ENCODE peak calls at places on chromosomes 16 and 17, in six cellular contexts. X, Q, S, P, V and F are unnamed samples.

GRCh38 chr16:4701791-4702465 is 8.6 kb downstream of the NUDT16L1 start:
- DNase-seq in P (no peak), X (no peak), V (no peak), S (no peak), Q (no peak), F (no peak)

GRCh38 chr17:80899402-80900268 is 92.0 kb upstream of the CHMP6 start:
- DNase-seq in Q (no peak), V (no peak), P (peak; percentile 40), S (no peak), X (peak; percentile 34), F (no peak)

GRCh38 chr17:915416-916201 is 64.0 kb downstream of the NXN start:
- DNase-seq in X (peak; percentile 49), V (peak; percentile 31), Q (peak; percentile 87), S (peak; percentile 72), P (no peak), F (no peak)

GRCh38 chr16:57476546-57477410 is 9.5 kb downstream of the DOK4 start:
- DNase-seq in V (no peak), X (no peak), S (no peak), Q (peak; percentile 27), P (no peak), F (no peak)

GRCh38 chr16:59210955-59211541 is 476.9 kb upstream of the GOT2 start:
- DNase-seq in P (peak; percentile 11), Q (peak; percentile 94), S (peak; percentile 88), X (peak; percentile 21), V (no peak), F (no peak)

GRCh38 chr17:82118178-82118814 is 20.3 kb upstream of the FASN start:
- DNase-seq in S (no peak), X (no peak), P (no peak), V (no peak), Q (no peak), F (no peak)

GRCh38 chr17:28682655-28683054 is 20.6 kb downstream of the SUPT6H start:
- DNase-seq in V (no peak), S (no peak), X (no peak), P (no peak), Q (no peak), F (no peak)

GRCh38 chr17:44203731-44204452 is 4.2 kb upstream of the ATXN7L3 start:
- DNase-seq in Q (no peak), V (no peak), P (peak; percentile 64), S (peak; percentile 58), X (peak; percentile 66), F (no peak)

GRCh38 chr17:67421869-67422273 is 44.8 kb downstream of the PITPNC1 start:
- DNase-seq in Q (peak; percentile 48), V (no peak), S (peak; percentile 93), X (peak; percentile 99), P (peak; percentile 45), F (peak; percentile 82)

GRCh38 chr17:83180264-83180995 is 101.0 kb downstream of the METRNL start:
- DNase-seq in V (no peak), S (no peak), X (no peak), P (no peak), Q (no peak), F (no peak)

GRCh38 chr17:27454089-27454488 is 2.2 kb upstream of the KSR1 start:
- DNase-seq in X (no peak), Q (no peak), V (no peak), S (no peak), P (no peak), F (no peak)

GRCh38 chr17:12257176-12257575 is 236.5 kb downstream of the MAP2K4 start:
- DNase-seq in P (no peak), V (no peak), S (no peak), X (no peak), Q (no peak), F (no peak)

GRCh38 chr17:1931759-1932579 is 93.2 kb downstream of the RTN4RL1 start:
- DNase-seq in X (peak; percentile 23), Q (peak; percentile 65), V (peak; percentile 39), S (peak; percentile 31), P (no peak), F (no peak)

DNA sequence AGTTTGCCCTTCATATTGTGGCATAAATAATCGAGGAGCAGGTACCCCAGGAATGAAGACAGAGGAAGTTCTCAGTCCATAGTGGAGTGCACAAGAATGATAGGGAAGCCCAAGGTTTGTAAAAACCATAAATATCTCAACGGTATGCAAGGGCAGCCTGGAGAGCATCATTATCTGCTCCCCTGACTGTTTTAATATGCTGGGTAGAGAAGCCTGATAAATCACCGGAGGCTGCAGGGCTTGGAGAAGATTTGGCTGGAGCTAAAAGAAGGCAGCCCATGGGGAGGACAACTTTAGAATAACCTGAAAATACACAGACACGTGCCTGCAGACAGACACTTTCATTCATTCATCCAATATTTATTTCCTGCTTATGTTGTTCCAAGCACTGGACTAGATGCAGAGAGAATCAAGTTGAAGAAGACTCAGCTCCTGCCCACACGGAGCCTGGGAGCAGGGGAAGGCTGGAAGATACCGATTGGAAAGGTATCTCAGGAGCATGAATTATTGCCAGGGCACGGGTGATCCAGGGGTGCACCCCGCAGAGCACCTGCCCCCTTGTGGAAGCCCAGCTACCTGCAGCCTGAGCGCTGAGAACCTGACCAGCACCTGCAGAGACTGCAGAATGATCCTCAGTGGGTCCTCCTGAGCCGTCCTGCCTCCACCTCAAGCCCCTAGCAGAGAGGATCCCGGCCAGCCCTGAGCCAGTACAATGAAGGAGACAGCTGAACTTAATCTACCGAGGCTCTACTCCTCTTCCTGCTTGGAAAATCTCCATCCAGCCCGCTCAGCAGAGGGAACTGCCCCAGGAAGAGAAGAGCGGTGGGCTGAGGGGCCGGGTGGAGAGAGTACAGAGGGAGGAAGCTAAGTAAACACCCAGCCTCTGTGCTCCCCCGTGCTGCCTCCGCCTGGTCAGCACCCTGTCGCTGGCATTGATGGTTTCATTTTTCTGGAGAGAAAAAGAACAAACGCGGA is 204.9 kb upstream of the RPL38 start:
- DNase-seq in Q (no peak), V (no peak), S (no peak), P (no peak), X (peak; percentile 17), F (no peak)
- TF ChIP-seq CTCF in Q (peak; percentile 59), V (peak; percentile 44), S (peak; percentile 58), P (peak; percentile 33), X (peak; percentile 68), F (peak; percentile 28)

GRCh38 chr16:2879854-2880508 is 3.0 kb upstream of the FLYWCH2 start:
- DNase-seq in V (no peak), X (no peak), Q (no peak), S (no peak), P (no peak), F (no peak)

GRCh38 chr16:2884041-2884451 is 1.0 kb downstream of the FLYWCH2 start:
- DNase-seq in P (peak; percentile 63), X (peak; percentile 36), V (no peak), Q (no peak), S (no peak), F (no peak)

GRCh38 chr16:2883027-2883846 is at the start of gene FLYWCH2:
- DNase-seq in X (peak; percentile 92), V (peak; percentile 98), S (peak; percentile 97), Q (peak; percentile 86), P (peak; percentile 98), F (peak; percentile 76)

DNA sequence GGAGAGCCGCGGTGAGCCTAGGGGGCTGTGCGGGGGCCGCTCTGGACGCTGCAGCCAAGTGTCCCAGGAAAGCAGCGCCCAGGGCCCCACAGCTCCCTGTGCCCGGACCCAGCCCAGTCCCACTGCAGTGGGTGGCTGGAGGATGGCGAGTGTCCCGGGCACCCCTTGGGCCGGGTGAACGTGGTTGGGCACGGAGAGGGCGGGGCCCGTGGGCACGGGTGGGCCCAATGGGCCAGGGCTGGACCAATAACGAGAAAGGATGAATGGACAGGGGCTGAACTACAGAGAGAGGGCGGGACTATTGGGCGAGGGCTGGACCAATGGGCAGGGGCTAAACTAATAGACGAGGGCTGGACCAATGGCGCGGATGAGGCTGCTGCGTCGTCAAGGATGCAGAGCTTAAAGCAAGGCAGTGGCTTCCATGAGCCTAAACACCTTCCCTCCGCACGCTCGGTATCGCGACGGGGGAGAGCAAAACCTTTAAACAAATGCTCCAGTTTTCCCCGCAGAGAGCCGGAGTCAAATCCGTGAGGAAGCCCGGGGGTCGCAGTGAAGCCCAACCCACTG is 472 bp upstream of the FLYWCH2 start:
- DNase-seq in S (peak; percentile 99), V (peak; percentile 97), P (peak; percentile 99), X (peak; percentile 98), Q (peak; percentile 97), F (peak; percentile 97)
- H3K4me3 ChIP-seq in S (peak overlapping the region; percentile 79), V (peak overlapping the region; percentile 96), P (peak overlapping the region; percentile 89), X (peak overlapping the region; percentile 78), Q (peak overlapping the region; percentile 88), F (peak overlapping the region; percentile 95)

GRCh38 chr17:56891751-56892150 is 22.1 kb downstream of the TRIM25 start:
- DNase-seq in P (no peak), V (peak; percentile 37), Q (no peak), X (no peak), S (no peak), F (no peak)
- TF ChIP-seq CTCF in P (peak; percentile 43), V (peak; percentile 43), Q (peak; percentile 25), X (peak; percentile 44), S (peak; percentile 25), F (peak; percentile 31)

GRCh38 chr17:34313164-34313563 is 6.1 kb upstream of the CCL8 start:
- DNase-seq in X (peak; percentile 67), P (peak; percentile 73), V (no peak), Q (no peak), S (no peak), F (peak; percentile 63)

GRCh38 chr17:34318474-34318873 is 761 bp upstream of the CCL8 start:
- DNase-seq in S (no peak), X (no peak), V (no peak), P (no peak), Q (no peak), F (no peak)

GRCh38 chr17:34311291-34311690 is 7.9 kb upstream of the CCL8 start:
- DNase-seq in V (no peak), Q (no peak), S (no peak), P (no peak), X (no peak), F (no peak)

GRCh38 chr17:34312080-34312479 is 7.2 kb upstream of the CCL8 start:
- DNase-seq in V (no peak), X (peak; percentile 94), S (no peak), Q (no peak), P (peak; percentile 82), F (peak; percentile 75)

GRCh38 chr17:34314279-34314678 is 5.0 kb upstream of the CCL8 start:
- DNase-seq in X (peak; percentile 88), S (no peak), V (no peak), P (peak; percentile 67), Q (no peak), F (peak; percentile 66)
- H3K4me3 ChIP-seq in X (no peak overlapping the region), S (no peak overlapping the region), V (no peak overlapping the region), P (no peak overlapping the region), Q (no peak overlapping the region), F (no peak overlapping the region)